ENCODE peak calls at places on chromosome 20, in ten cellular contexts. One of them, this sample, is unnamed.

GRCh38 chr20:34516038-34516873 is at the start of gene DYNLRB1:
- DNase-seq in cardiac muscle cell: peak
- DNase-seq in PC-9: peak
- DNase-seq in omental fat pad: peak
- DNase-seq in CD4-positive, alpha-beta T cell: peak
- DNase-seq in testis: peak
- DNase-seq in GM10248: peak
- DNase-seq in cardiac fibroblast: peak
- DNase-seq in coronary artery: peak
- DNase-seq in GM12865: peak
- DNase-seq in this sample: peak

GRCh38 chr20:50260480-50261221 is 70.0 kb downstream of the CEBPB start:
- DNase-seq in cardiac muscle cell: no peak
- DNase-seq in PC-9: peak
- DNase-seq in omental fat pad: no peak
- DNase-seq in CD4-positive, alpha-beta T cell: no peak
- DNase-seq in testis: no peak
- DNase-seq in GM10248: no peak
- DNase-seq in cardiac fibroblast: no peak
- DNase-seq in coronary artery: no peak
- DNase-seq in GM12865: no peak
- DNase-seq in this sample: no peak

GRCh38 chr20:50562262-50562701 is 52.1 kb downstream of the PTPN1 start:
- DNase-seq in cardiac muscle cell: no peak
- DNase-seq in PC-9: no peak
- DNase-seq in omental fat pad: no peak
- DNase-seq in CD4-positive, alpha-beta T cell: no peak
- DNase-seq in testis: no peak
- DNase-seq in GM10248: no peak
- DNase-seq in cardiac fibroblast: no peak
- DNase-seq in coronary artery: no peak
- DNase-seq in GM12865: no peak
- DNase-seq in this sample: no peak

GRCh38 chr20:38222231-38222922 is 38.2 kb downstream of the KIAA1755 start:
- DNase-seq in cardiac muscle cell: peak
- DNase-seq in PC-9: peak
- DNase-seq in omental fat pad: peak
- DNase-seq in CD4-positive, alpha-beta T cell: peak
- DNase-seq in testis: peak
- DNase-seq in GM10248: peak
- DNase-seq in cardiac fibroblast: peak
- DNase-seq in coronary artery: no peak
- DNase-seq in GM12865: peak
- DNase-seq in this sample: peak

GRCh38 chr20:19205999-19206398 is 6.4 kb upstream of the SLC24A3 start:
- DNase-seq in cardiac muscle cell: peak
- DNase-seq in PC-9: peak
- DNase-seq in omental fat pad: peak
- DNase-seq in CD4-positive, alpha-beta T cell: peak
- DNase-seq in testis: peak
- DNase-seq in GM10248: peak
- DNase-seq in cardiac fibroblast: peak
- DNase-seq in coronary artery: no peak
- DNase-seq in GM12865: peak
- DNase-seq in this sample: peak

GRCh38 chr20:2865630-2866029 is 7.7 kb upstream of the PTPRA start:
- DNase-seq in cardiac muscle cell: no peak
- DNase-seq in PC-9: no peak
- DNase-seq in omental fat pad: no peak
- DNase-seq in CD4-positive, alpha-beta T cell: peak
- DNase-seq in testis: no peak
- DNase-seq in GM10248: no peak
- DNase-seq in cardiac fibroblast: no peak
- DNase-seq in coronary artery: no peak
- DNase-seq in GM12865: no peak
- DNase-seq in this sample: peak

GRCh38 chr20:47328841-47329448 is 27.6 kb downstream of the ZMYND8 start:
- DNase-seq in cardiac muscle cell: no peak
- DNase-seq in PC-9: no peak
- DNase-seq in omental fat pad: no peak
- DNase-seq in CD4-positive, alpha-beta T cell: no peak
- DNase-seq in testis: no peak
- DNase-seq in GM10248: no peak
- DNase-seq in cardiac fibroblast: no peak
- DNase-seq in coronary artery: no peak
- DNase-seq in GM12865: no peak
- DNase-seq in this sample: no peak

GRCh38 chr20:50673146-50673830 is 18.1 kb downstream of the RIPOR3 start:
- DNase-seq in cardiac muscle cell: no peak
- DNase-seq in PC-9: no peak
- DNase-seq in omental fat pad: no peak
- DNase-seq in CD4-positive, alpha-beta T cell: no peak
- DNase-seq in testis: no peak
- DNase-seq in GM10248: no peak
- DNase-seq in cardiac fibroblast: no peak
- DNase-seq in coronary artery: no peak
- DNase-seq in GM12865: no peak
- DNase-seq in this sample: no peak

GRCh38 chr20:45981261-45981660 is 9.3 kb upstream of the ZNF335 start:
- DNase-seq in cardiac muscle cell: no peak
- DNase-seq in PC-9: no peak
- DNase-seq in omental fat pad: no peak
- DNase-seq in CD4-positive, alpha-beta T cell: no peak
- DNase-seq in testis: no peak
- DNase-seq in GM10248: no peak
- DNase-seq in cardiac fibroblast: no peak
- DNase-seq in coronary artery: no peak
- DNase-seq in GM12865: no peak
- DNase-seq in this sample: no peak

GRCh38 chr20:45985573-45985972 is 13.6 kb upstream of the ZNF335 start:
- DNase-seq in cardiac muscle cell: no peak
- DNase-seq in PC-9: no peak
- DNase-seq in omental fat pad: no peak
- DNase-seq in CD4-positive, alpha-beta T cell: no peak
- DNase-seq in testis: no peak
- DNase-seq in GM10248: no peak
- DNase-seq in cardiac fibroblast: peak
- DNase-seq in coronary artery: no peak
- DNase-seq in GM12865: no peak
- DNase-seq in this sample: no peak

GRCh38 chr20:45983279-45983743 is 11.3 kb upstream of the ZNF335 start:
- DNase-seq in cardiac muscle cell: no peak
- DNase-seq in PC-9: no peak
- DNase-seq in omental fat pad: no peak
- DNase-seq in CD4-positive, alpha-beta T cell: no peak
- DNase-seq in testis: no peak
- DNase-seq in GM10248: no peak
- DNase-seq in cardiac fibroblast: no peak
- DNase-seq in coronary artery: no peak
- DNase-seq in GM12865: no peak
- DNase-seq in this sample: no peak

GRCh38 chr20:45991616-45992015 is 17.1 kb upstream of the MMP9 start:
- DNase-seq in cardiac muscle cell: no peak
- DNase-seq in PC-9: no peak
- DNase-seq in omental fat pad: no peak
- DNase-seq in CD4-positive, alpha-beta T cell: no peak
- DNase-seq in testis: no peak
- DNase-seq in GM10248: no peak
- DNase-seq in cardiac fibroblast: no peak
- DNase-seq in coronary artery: no peak
- DNase-seq in GM12865: no peak
- DNase-seq in this sample: no peak

DNA sequence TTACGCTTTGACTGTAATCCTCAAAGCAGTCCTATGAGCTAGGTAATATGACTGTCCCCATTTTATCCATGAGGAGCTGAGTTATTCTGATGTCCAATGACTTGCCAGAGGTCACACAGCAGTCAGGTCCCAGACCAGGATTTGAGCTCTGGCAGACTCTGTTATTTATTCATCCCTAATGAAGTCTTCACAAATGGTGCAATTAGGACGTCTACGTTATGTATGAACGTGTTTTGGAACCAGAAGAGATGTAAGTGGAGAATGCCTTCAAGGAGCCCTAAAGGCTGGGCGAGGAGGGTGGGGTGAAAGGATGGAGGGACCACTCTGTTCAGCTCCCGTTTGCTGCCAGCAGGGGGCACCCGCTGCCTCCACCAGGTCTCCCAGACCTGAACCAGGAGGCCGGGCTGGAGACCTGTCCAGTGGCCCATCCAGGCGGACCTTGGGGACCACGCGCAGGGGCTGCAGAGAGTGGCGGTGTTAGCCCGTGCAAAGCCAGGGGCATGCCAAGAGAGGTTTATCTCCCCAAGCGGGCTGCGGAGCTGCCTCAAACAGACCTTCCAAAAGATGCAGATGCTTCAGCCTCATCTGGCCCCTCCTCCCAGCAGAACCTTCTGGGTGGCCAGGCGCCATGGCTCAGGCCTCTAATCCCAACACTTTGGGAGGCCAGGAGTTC is 15.2 kb upstream of the ZNF335 start:
- DNase-seq in cardiac muscle cell: peak
- DNase-seq in PC-9: peak
- DNase-seq in omental fat pad: peak
- DNase-seq in CD4-positive, alpha-beta T cell: peak
- DNase-seq in testis: peak
- DNase-seq in GM10248: peak
- DNase-seq in cardiac fibroblast: peak
- DNase-seq in coronary artery: no peak
- DNase-seq in GM12865: peak
- DNase-seq in this sample: peak
- TF ChIP-seq CTCF in cardiac muscle cell: peak
- TF ChIP-seq CTCF in PC-9: peak
- TF ChIP-seq CTCF in omental fat pad: no peak
- TF ChIP-seq CTCF in CD4-positive, alpha-beta T cell: peak
- TF ChIP-seq CTCF in testis: peak
- TF ChIP-seq CTCF in GM10248: peak
- TF ChIP-seq CTCF in cardiac fibroblast: peak
- TF ChIP-seq CTCF in coronary artery: peak
- TF ChIP-seq CTCF in GM12865: peak
- TF ChIP-seq CTCF in this sample: peak

GRCh38 chr20:33442136-33443005 is 1.2 kb downstream of the SNTA1 start:
- DNase-seq in cardiac muscle cell: no peak
- DNase-seq in PC-9: no peak
- DNase-seq in omental fat pad: no peak
- DNase-seq in CD4-positive, alpha-beta T cell: peak
- DNase-seq in testis: peak
- DNase-seq in GM10248: no peak
- DNase-seq in cardiac fibroblast: no peak
- DNase-seq in coronary artery: no peak
- DNase-seq in GM12865: no peak
- DNase-seq in this sample: peak

GRCh38 chr20:33443006-33443511 is 504 bp downstream of the SNTA1 start:
- DNase-seq in cardiac muscle cell: peak
- DNase-seq in PC-9: no peak
- DNase-seq in omental fat pad: no peak
- DNase-seq in CD4-positive, alpha-beta T cell: peak
- DNase-seq in testis: no peak
- DNase-seq in GM10248: no peak
- DNase-seq in cardiac fibroblast: no peak
- DNase-seq in coronary artery: no peak
- DNase-seq in GM12865: peak
- DNase-seq in this sample: peak

GRCh38 chr20:33443512-33444239 is at the start of gene SNTA1:
- DNase-seq in cardiac muscle cell: peak
- DNase-seq in PC-9: peak
- DNase-seq in omental fat pad: peak
- DNase-seq in CD4-positive, alpha-beta T cell: peak
- DNase-seq in testis: peak
- DNase-seq in GM10248: peak
- DNase-seq in cardiac fibroblast: peak
- DNase-seq in coronary artery: peak
- DNase-seq in GM12865: peak
- DNase-seq in this sample: peak

GRCh38 chr20:33445881-33446615 is 2.5 kb upstream of the SNTA1 start:
- DNase-seq in cardiac muscle cell: no peak
- DNase-seq in PC-9: no peak
- DNase-seq in omental fat pad: no peak
- DNase-seq in CD4-positive, alpha-beta T cell: no peak
- DNase-seq in testis: no peak
- DNase-seq in GM10248: no peak
- DNase-seq in cardiac fibroblast: no peak
- DNase-seq in coronary artery: no peak
- DNase-seq in GM12865: no peak
- DNase-seq in this sample: no peak

GRCh38 chr20:33444797-33445560 is 1.4 kb upstream of the SNTA1 start:
- DNase-seq in cardiac muscle cell: peak
- DNase-seq in PC-9: peak
- DNase-seq in omental fat pad: no peak
- DNase-seq in CD4-positive, alpha-beta T cell: peak
- DNase-seq in testis: peak
- DNase-seq in GM10248: no peak
- DNase-seq in cardiac fibroblast: no peak
- DNase-seq in coronary artery: no peak
- DNase-seq in GM12865: peak
- DNase-seq in this sample: no peak
- TF ChIP-seq CTCF in cardiac muscle cell: no peak
- TF ChIP-seq CTCF in PC-9: peak
- TF ChIP-seq CTCF in omental fat pad: no peak
- TF ChIP-seq CTCF in CD4-positive, alpha-beta T cell: no peak
- TF ChIP-seq CTCF in testis: no peak
- TF ChIP-seq CTCF in GM10248: peak
- TF ChIP-seq CTCF in cardiac fibroblast: no peak
- TF ChIP-seq CTCF in coronary artery: no peak
- TF ChIP-seq CTCF in GM12865: peak
- TF ChIP-seq CTCF in this sample: no peak

GRCh38 chr20:54723723-54724122 is 248.3 kb downstream of the DOK5 start:
- DNase-seq in cardiac muscle cell: no peak
- DNase-seq in PC-9: no peak
- DNase-seq in omental fat pad: no peak
- DNase-seq in CD4-positive, alpha-beta T cell: no peak
- DNase-seq in testis: no peak
- DNase-seq in GM10248: no peak
- DNase-seq in cardiac fibroblast: no peak
- DNase-seq in coronary artery: no peak
- DNase-seq in GM12865: no peak
- DNase-seq in this sample: no peak

GRCh38 chr20:54727490-54727889 is 252.1 kb downstream of the DOK5 start:
- DNase-seq in cardiac muscle cell: no peak
- DNase-seq in PC-9: no peak
- DNase-seq in omental fat pad: no peak
- DNase-seq in CD4-positive, alpha-beta T cell: no peak
- DNase-seq in testis: no peak
- DNase-seq in GM10248: no peak
- DNase-seq in cardiac fibroblast: no peak
- DNase-seq in coronary artery: no peak
- DNase-seq in GM12865: no peak
- DNase-seq in this sample: no peak

GRCh38 chr20:54726687-54727086 is 251.3 kb downstream of the DOK5 start:
- DNase-seq in cardiac muscle cell: no peak
- DNase-seq in PC-9: no peak
- DNase-seq in omental fat pad: no peak
- DNase-seq in CD4-positive, alpha-beta T cell: no peak
- DNase-seq in testis: no peak
- DNase-seq in GM10248: no peak
- DNase-seq in cardiac fibroblast: no peak
- DNase-seq in coronary artery: no peak
- DNase-seq in GM12865: peak
- DNase-seq in this sample: no peak
- TF ChIP-seq CTCF in cardiac muscle cell: no peak
- TF ChIP-seq CTCF in PC-9: no peak
- TF ChIP-seq CTCF in omental fat pad: no peak
- TF ChIP-seq CTCF in CD4-positive, alpha-beta T cell: no peak
- TF ChIP-seq CTCF in testis: no peak
- TF ChIP-seq CTCF in GM10248: no peak
- TF ChIP-seq CTCF in cardiac fibroblast: no peak
- TF ChIP-seq CTCF in coronary artery: no peak
- TF ChIP-seq CTCF in GM12865: peak
- TF ChIP-seq CTCF in this sample: no peak

DNA sequence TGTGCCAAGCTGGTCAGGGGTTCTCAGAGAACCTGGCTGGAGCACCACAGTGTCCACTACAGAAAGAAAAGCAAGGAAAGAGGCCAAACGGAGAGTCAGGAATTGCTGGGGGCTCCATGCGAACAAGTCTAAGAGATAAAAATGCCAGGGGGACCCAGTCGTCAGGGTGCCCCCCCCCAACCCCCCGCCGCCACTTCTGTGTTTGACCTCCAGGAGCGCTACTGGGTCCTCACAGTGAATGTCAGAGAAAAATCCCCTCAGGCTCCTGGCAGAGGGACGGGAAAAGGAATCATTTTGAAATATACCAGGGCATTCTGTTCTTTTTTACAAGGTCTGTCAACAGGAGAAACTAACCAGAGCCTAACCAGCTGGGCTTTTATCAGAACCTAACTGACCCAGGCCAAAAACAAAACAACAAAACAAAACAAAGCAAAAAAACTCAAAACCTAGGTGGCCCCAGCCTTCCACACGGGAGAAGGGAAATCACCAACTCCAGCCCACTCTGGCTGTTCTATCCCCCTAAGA is 17.9 kb upstream of the NELFCD start:
- DNase-seq in cardiac muscle cell: no peak
- DNase-seq in PC-9: no peak
- DNase-seq in omental fat pad: no peak
- DNase-seq in CD4-positive, alpha-beta T cell: no peak
- DNase-seq in testis: no peak
- DNase-seq in GM10248: no peak
- DNase-seq in cardiac fibroblast: no peak
- DNase-seq in coronary artery: no peak
- DNase-seq in GM12865: no peak
- DNase-seq in this sample: no peak
- TF ChIP-seq CTCF in cardiac muscle cell: no peak
- TF ChIP-seq CTCF in PC-9: no peak
- TF ChIP-seq CTCF in omental fat pad: no peak
- TF ChIP-seq CTCF in CD4-positive, alpha-beta T cell: no peak
- TF ChIP-seq CTCF in testis: no peak
- TF ChIP-seq CTCF in GM10248: no peak
- TF ChIP-seq CTCF in cardiac fibroblast: no peak
- TF ChIP-seq CTCF in coronary artery: no peak
- TF ChIP-seq CTCF in GM12865: no peak
- TF ChIP-seq CTCF in this sample: no peak

This sample was measured in natural killer cell.